ENCODE peak calls at places on chromosomes 6 and 20, in five cellular contexts. F, K, J, A and Z are unnamed samples.

GRCh38 chr6:165487950-165488349 is 175.1 kb downstream of the PDE10A start:
- DNase-seq in F (no peak), J (no peak), A (no peak), K (no peak), Z (no peak)

GRCh38 chr6:149560736-149561135 is 5.4 kb upstream of the GINM1 start:
- DNase-seq in K (peak), A (peak), J (no peak), F (peak), Z (peak)

GRCh38 chr20:1122388-1123315 is 4.2 kb downstream of the PSMF1 start:
- DNase-seq in K (no peak), F (no peak), J (no peak), A (no peak), Z (no peak)

GRCh38 chr6:73308712-73309533 is 45.2 kb downstream of the DPPA5 start:
- DNase-seq in F (peak), J (no peak), A (peak), K (peak), Z (no peak)

GRCh38 chr6:159443521-159443920 is 249.5 kb downstream of the SOD2 start:
- DNase-seq in A (no peak), K (no peak), F (no peak), J (no peak), Z (no peak)

GRCh38 chr6:14074723-14075503 is 42.7 kb upstream of the CD83 start:
- DNase-seq in A (no peak), J (peak), K (peak), F (no peak), Z (peak)

GRCh38 chr6:156389296-156389695 is 387.9 kb upstream of the ARID1B start:
- DNase-seq in A (no peak), J (no peak), K (no peak), F (no peak), Z (no peak)

GRCh38 chr6:24720131-24720603 is 1.2 kb upstream of the C6orf62 start:
- DNase-seq in J (peak), K (peak), F (peak), A (peak), Z (peak)

GRCh38 chr6:34665019-34665418 is 31.5 kb downstream of the ILRUN start:
- DNase-seq in F (no peak), K (no peak), A (no peak), J (no peak), Z (no peak)

GRCh38 chr20:35463455-35464300 is 8.3 kb downstream of the CEP250 start:
- DNase-seq in K (peak), F (peak), A (peak), J (peak), Z (peak)

GRCh38 chr6:148538251-148539190 is 195.9 kb downstream of the SASH1 start:
- DNase-seq in K (no peak), J (no peak), F (no peak), A (no peak), Z (no peak)

GRCh38 chr6:34459899-34460593 is 5.8 kb upstream of the PACSIN1 start:
- DNase-seq in A (peak), K (peak), J (peak), F (peak), Z (peak)

GRCh38 chr6:36666726-36667591 is 11.6 kb upstream of the CDKN1A start:
- DNase-seq in A (no peak), K (peak), J (peak), F (peak), Z (no peak)

GRCh38 chr6:48733581-48733980 is 622.6 kb upstream of the PTCHD4 start:
- DNase-seq in J (no peak), F (no peak), A (no peak), K (no peak), Z (no peak)

GRCh38 chr20:19314619-19315018 is 102.2 kb downstream of the SLC24A3 start:
- DNase-seq in K (no peak), F (no peak), J (no peak), A (no peak), Z (no peak)

GRCh38 chr6:108838101-108838717 is 10.0 kb upstream of the ARMC2 start:
- DNase-seq in K (no peak), F (peak), J (no peak), A (no peak), Z (no peak)
- TF ChIP-seq CTCF in K (peak), F (peak), J (no peak), A (no peak), Z (no peak)

GRCh38 chr6:69835414-69836179 is 30.8 kb upstream of the COL19A1 start:
- DNase-seq in J (peak), K (peak), F (no peak), A (peak), Z (peak)
- TF ChIP-seq CTCF in J (peak), K (peak), F (peak), A (peak), Z (peak)

DNA sequence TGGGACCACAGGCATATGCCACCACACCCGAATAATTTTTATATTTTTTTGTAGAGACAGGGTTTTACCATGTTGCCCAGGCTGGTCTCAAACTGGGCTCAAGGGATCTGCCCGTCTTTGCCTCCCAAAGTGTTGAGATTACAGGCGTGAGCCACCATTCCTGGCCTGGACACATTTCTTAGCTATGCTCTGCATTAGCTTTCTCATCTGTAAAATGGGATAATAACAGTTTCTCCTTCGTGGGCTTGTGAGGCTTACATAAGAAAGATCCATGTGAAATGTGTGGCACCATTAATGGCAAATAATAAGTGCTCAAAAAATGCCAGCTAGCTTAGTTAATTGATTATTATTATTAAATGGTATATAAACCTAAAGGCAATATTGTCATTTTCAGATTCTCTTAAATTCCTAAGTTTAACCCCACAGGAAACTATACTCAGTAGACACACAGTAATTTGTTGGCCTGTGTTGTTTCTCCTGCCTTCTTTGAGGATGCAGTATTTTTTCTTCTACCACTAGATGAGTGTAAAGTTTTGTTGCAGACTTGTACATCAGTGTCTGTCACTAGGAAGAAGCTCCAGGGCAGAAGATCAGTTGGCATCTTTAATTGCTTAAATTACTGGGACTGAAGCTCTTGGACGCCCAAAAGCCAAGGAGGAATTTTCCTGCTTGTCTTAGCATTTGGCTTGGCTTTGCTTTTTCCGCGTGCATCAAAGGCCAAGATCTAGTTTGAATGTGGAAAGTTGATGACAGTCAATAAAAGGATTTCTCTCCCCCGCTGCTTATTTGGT is 162.3 kb upstream of the ZNF217 start:
- DNase-seq in A (no peak), F (no peak), J (no peak), K (no peak), Z (no peak)
- TF ChIP-seq CTCF in A (peak), F (no peak), J (no peak), K (peak), Z (no peak)

GRCh38 chr20:50675671-50676376 is 15.5 kb downstream of the RIPOR3 start:
- DNase-seq in A (no peak), J (no peak), F (no peak), K (no peak), Z (no peak)
- TF ChIP-seq CTCF in A (no peak), J (no peak), F (no peak), K (no peak), Z (no peak)

GRCh38 chr20:49813305-49813974 is 812 bp downstream of the SLC9A8 start:
- DNase-seq in J (no peak), A (no peak), F (no peak), K (no peak), Z (no peak)

GRCh38 chr20:49814057-49814675 is 1.5 kb downstream of the SLC9A8 start:
- DNase-seq in J (no peak), A (no peak), K (no peak), F (no peak), Z (no peak)

GRCh38 chr20:49811825-49812462 is 684 bp upstream of the SLC9A8 start:
- DNase-seq in J (no peak), F (no peak), K (no peak), A (no peak), Z (no peak)

GRCh38 chr20:49810491-49811190 is 2.0 kb upstream of the SLC9A8 start:
- DNase-seq in A (no peak), F (no peak), K (no peak), J (no peak), Z (no peak)

GRCh38 chr20:49812463-49813304 is at the start of gene SLC9A8:
- DNase-seq in A (peak), F (peak), K (peak), J (peak), Z (peak)
- TF ChIP-seq CTCF in A (no peak), F (peak), K (no peak), J (no peak), Z (peak)

GRCh38 chr6:93745306-93745705 is 325.9 kb upstream of the EPHA7 start:
- DNase-seq in J (no peak), K (no peak), A (no peak), F (no peak), Z (no peak)
- TF ChIP-seq CTCF in J (no peak), K (no peak), A (no peak), F (no peak), Z (no peak)

GRCh38 chr6:10256113-10256690 is 158.7 kb downstream of the TFAP2A start:
- DNase-seq in J (peak), F (no peak), A (peak), K (peak), Z (peak)
- TF ChIP-seq CTCF in J (no peak), F (peak), A (no peak), K (peak), Z (peak)